ENCODE peak calls at places on chromosome 4, in nine cellular contexts. A, D, U, B, T, S, P, C and Z are unnamed samples. For H3K4me1, the result is how much of the 10 kb centered on the place peaks cover.

GRCh38 chr4:108141213-108142045 is 27.3 kb downstream of the LEF1 start:
- DNase-seq in A (no peak), D (no peak), U (no peak), B (no peak), T (no peak), S (no peak), P (no peak), C (no peak), Z (no peak)

GRCh38 chr4:39526810-39527295 is 386 bp downstream of the UGDH start:
- DNase-seq in A (no peak), D (no peak), U (no peak), B (no peak), T (no peak), S (no peak), P (no peak), C (no peak), Z (no peak)

GRCh38 chr4:14871676-14872430 is 130.4 kb upstream of the CPEB2 start:
- DNase-seq in A (peak), D (no peak), U (peak), B (no peak), T (no peak), S (peak), P (no peak), C (no peak), Z (no peak)

GRCh38 chr4:73615613-73616012 is 4.6 kb downstream of the RASSF6 start:
- DNase-seq in A (no peak), D (no peak), U (no peak), B (no peak), T (no peak), S (no peak), P (peak), C (no peak), Z (no peak)

GRCh38 chr4:164579270-164579942 is 174.5 kb upstream of the SMIM31 start:
- DNase-seq in A (no peak), D (no peak), U (no peak), B (no peak), T (no peak), S (no peak), P (no peak), C (no peak), Z (no peak)

GRCh38 chr4:119184128-119184527 is 28.4 kb upstream of the USP53 start:
- DNase-seq in A (no peak), D (no peak), U (peak), B (no peak), T (no peak), S (no peak), P (peak), C (no peak), Z (no peak)

GRCh38 chr4:76800902-76801301 is 97.0 kb downstream of the SOWAHB start:
- DNase-seq in A (no peak), D (no peak), U (no peak), B (no peak), T (no peak), S (no peak), P (no peak), C (no peak), Z (no peak)

GRCh38 chr4:147355849-147356248 is 125.0 kb upstream of the EDNRA start:
- DNase-seq in A (peak), D (no peak), U (no peak), B (no peak), T (no peak), S (no peak), P (no peak), C (no peak), Z (no peak)

GRCh38 chr4:8702516-8703400 is 110.2 kb downstream of the CPZ start:
- DNase-seq in A (no peak), D (no peak), U (no peak), B (peak), T (no peak), S (peak), P (no peak), C (no peak), Z (peak)

GRCh38 chr4:88204882-88205281 is 46.4 kb upstream of the ABCG2 start:
- DNase-seq in A (no peak), D (no peak), U (no peak), B (no peak), T (no peak), S (no peak), P (no peak), C (no peak), Z (no peak)

DNA sequence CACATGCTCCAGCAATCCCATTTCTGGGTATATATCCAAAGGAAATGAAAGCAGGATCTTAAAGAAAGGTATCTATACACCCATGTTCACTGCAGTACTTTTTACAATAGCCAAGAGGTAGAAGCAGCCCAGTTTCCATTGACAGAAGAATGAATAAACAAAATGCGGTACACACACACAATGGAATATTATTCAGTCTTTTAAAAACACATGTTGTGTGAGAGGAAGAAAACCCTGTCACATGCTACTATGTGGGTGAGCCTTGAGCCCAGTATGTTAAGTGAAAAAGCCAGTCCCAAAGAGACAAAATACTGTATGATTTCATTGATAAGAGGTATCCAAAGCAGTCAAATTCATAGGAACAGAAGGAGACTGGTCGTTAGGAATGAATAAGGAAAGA is 6.3 kb downstream of the ANXA3 start:
- DNase-seq in A (no peak), D (no peak), U (no peak), B (no peak), T (no peak), S (no peak), P (no peak), C (no peak), Z (no peak)
- H3K4me1 ChIP-seq in A (half or more), D (under half), U (under half), B (under half), T (half or more), S (under half), P (under half), C (under half), Z (under half)

DNA sequence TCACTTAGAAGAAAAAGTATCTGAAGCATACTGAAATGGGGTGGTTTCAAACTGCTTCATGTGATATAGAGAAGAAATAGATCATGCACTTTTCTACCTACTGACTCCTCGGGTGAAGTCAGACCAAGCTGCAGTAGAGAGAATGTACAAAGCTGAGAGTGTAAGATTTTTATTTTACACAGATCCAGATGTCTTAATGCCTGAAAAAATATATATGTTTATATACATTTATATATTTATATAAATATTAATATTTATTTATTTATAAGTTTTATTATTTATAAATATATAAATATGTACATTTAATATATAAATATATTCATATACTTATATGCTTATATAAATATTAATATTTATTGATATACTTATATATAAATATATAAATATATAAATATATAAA is 171.9 kb upstream of the SPOCK3 start:
- DNase-seq in A (no peak), D (no peak), U (no peak), B (no peak), T (no peak), S (no peak), P (no peak), C (no peak), Z (no peak)
- H3K4me1 ChIP-seq in A (under half), D (under half), U (under half), B (under half), T (under half), S (under half), P (under half), C (under half), Z (under half)

DNA sequence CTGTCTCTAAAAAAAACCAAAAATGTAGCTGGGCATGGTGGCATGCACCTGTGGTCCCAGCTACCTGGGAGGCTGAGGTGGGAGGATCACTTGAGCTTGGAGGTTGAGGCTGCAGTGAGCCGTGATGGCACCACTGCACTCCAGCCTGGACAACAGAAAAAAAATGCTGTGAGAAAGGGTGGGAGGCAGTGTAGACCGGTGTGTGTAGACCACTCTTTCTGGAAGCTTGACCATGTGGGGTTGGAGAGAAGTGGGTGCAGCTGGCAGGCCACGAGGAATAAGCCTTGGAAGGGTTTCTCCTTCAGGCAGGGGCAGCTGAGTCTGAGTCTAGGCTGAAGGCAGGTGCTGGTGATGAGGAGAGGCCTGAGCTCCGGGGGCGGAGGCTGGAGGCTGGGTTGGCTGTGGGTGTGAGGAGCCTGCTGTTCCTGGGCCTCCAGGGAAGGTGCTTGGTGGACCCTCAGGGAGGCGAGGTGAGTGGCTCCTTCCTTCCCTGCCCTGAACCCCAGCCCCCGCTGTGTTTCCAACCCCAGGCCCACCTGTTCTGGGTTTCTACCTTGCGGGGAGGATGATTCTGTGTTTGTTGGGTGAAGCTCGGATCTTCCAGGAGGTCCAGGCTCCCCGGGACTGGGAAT is 9.3 kb upstream of the TBC1D14 start:
- DNase-seq in A (no peak), D (no peak), U (peak), B (no peak), T (no peak), S (no peak), P (no peak), C (peak), Z (no peak)
- H3K4me1 ChIP-seq in A (under half), D (under half), U (under half), B (under half), T (under half), S (under half), P (under half), C (under half), Z (under half)

GRCh38 chr4:143402776-143403550 is 66.3 kb downstream of the GAB1 start:
- DNase-seq in A (peak), D (no peak), U (no peak), B (no peak), T (no peak), S (no peak), P (no peak), C (no peak), Z (no peak)
- H3K4me1 ChIP-seq in A (under half), D (half or more), U (half or more), B (half or more), T (half or more), S (under half), P (under half), C (half or more), Z (under half)

GRCh38 chr4:121344128-121344527 is 36.7 kb downstream of the QRFPR start:
- DNase-seq in A (no peak), D (no peak), U (no peak), B (no peak), T (no peak), S (no peak), P (no peak), C (no peak), Z (no peak)
- H3K4me1 ChIP-seq in A (under half), D (under half), U (under half), B (under half), T (under half), S (under half), P (under half), C (under half), Z (under half)